ENCODE peak calls at places on chromosomes 16 and 17, in six cellular contexts. S, Z, O, Q, R and T are unnamed samples.
A peak's percentile ranks its signal among the peaks of the same experiment; 100 is the strongest.

GRCh38 chr17:81995463-81996231 is 18.2 kb downstream of the ASPSCR1 start:
- DNase-seq in R (no peak), Q (no peak), S (no peak), Z (no peak), O (no peak), T (no peak)

GRCh38 chr17:79543566-79543965 is 67.3 kb downstream of the RBFOX3 start:
- DNase-seq in O (no peak), S (no peak), Q (no peak), R (no peak), Z (no peak), T (no peak)

GRCh38 chr16:79653337-79654000 is 52.9 kb upstream of the MAF start:
- DNase-seq in R (no peak), O (no peak), Z (no peak), S (no peak), Q (peak; percentile 81), T (no peak)

GRCh38 chr16:24988593-24989338 is 26.4 kb downstream of the ARHGAP17 start:
- DNase-seq in R (no peak), O (peak; percentile 54), Z (peak; percentile 88), Q (peak; percentile 81), S (no peak), T (peak; percentile 51)

GRCh38 chr17:35804658-35805192 is 4.6 kb upstream of the TAF15 start:
- DNase-seq in O (peak; percentile 94), Q (peak; percentile 97), Z (peak; percentile 94), R (no peak), S (no peak), T (peak; percentile 91)

GRCh38 chr17:19322861-19323260 is 39.7 kb downstream of the B9D1 start:
- DNase-seq in S (no peak), Q (no peak), Z (no peak), O (no peak), R (no peak), T (no peak)

GRCh38 chr17:11986179-11986938 is 10.9 kb downstream of the ZNF18 start:
- DNase-seq in O (no peak), R (no peak), S (no peak), Q (no peak), Z (peak; percentile 9), T (no peak)

GRCh38 chr16:60225541-60225940 is 1491.4 kb upstream of the GOT2 start:
- DNase-seq in Q (no peak), Z (no peak), R (no peak), O (no peak), S (no peak), T (no peak)

GRCh38 chr17:10033982-10034381 is 128.9 kb upstream of the RCVRN start:
- DNase-seq in R (no peak), Q (peak; percentile 47), O (no peak), Z (peak; percentile 17), S (no peak), T (no peak)

GRCh38 chr16:24337013-24337412 is 80.9 kb downstream of the CACNG3 start:
- DNase-seq in S (no peak), Q (no peak), Z (no peak), O (no peak), R (no peak), T (no peak)

GRCh38 chr16:48909231-48909630 is 299.3 kb upstream of the N4BP1 start:
- DNase-seq in Z (no peak), Q (no peak), S (no peak), R (no peak), O (no peak), T (no peak)

GRCh38 chr16:81889896-81890634 is 111.0 kb downstream of the PLCG2 start:
- DNase-seq in S (no peak), O (peak; percentile 26), R (peak; percentile 21), Z (peak; percentile 65), Q (peak; percentile 72), T (peak; percentile 66)